ENCODE peak calls at places on chromosomes 16 and 17, in four cellular contexts. O is neural progenitor cell, G is GM12878, R is fibroblast of the aortic adventitia. A is an unnamed sample.

GRCh38 chr17:81932333-81932983 is 4.6 kb downstream of the PYCR1 start:
- DNase-seq in R (no peak), O (no peak), G (no peak), A (no peak)

GRCh38 chr17:42682400-42683384 is at the start of gene CNTNAP1:
- DNase-seq in O (peak), R (peak), G (no peak), A (no peak)

GRCh38 chr17:55433629-55434422 is 12.2 kb upstream of the MMD start:
- DNase-seq in O (no peak), G (no peak), R (peak), A (peak)

GRCh38 chr16:77304883-77305282 is 105.7 kb downstream of the SYCE1L start:
- DNase-seq in G (no peak), O (no peak), R (no peak), A (no peak)

GRCh38 chr17:50209472-50210248 is 8.2 kb upstream of the COL1A1 start:
- DNase-seq in G (no peak), O (peak), R (peak), A (peak)

GRCh38 chr17:16406742-16407674 is 8.4 kb upstream of the TRPV2 start:
- DNase-seq in G (peak), O (peak), R (no peak), A (no peak)

GRCh38 chr17:48544356-48545021 is 420 bp downstream of the HOXB2 start:
- DNase-seq in G (no peak), R (peak), O (peak), A (peak)

GRCh38 chr17:58329035-58329807 is 626 bp upstream of the TSPOAP1 start:
- DNase-seq in R (no peak), G (peak), O (peak), A (no peak)

GRCh38 chr17:55635253-55635766 is 87.4 kb downstream of the TMEM100 start:
- DNase-seq in R (peak), G (no peak), O (no peak), A (no peak)

GRCh38 chr17:81470270-81470943 is 42.2 kb downstream of the ACTG1 start:
- DNase-seq in G (no peak), R (no peak), O (no peak), A (no peak)

GRCh38 chr16:68275611-68276191 is 11.4 kb downstream of the SLC7A6 start:
- DNase-seq in O (no peak), G (peak), R (no peak), A (no peak)

GRCh38 chr17:44198721-44199552 is 747 bp downstream of the ATXN7L3 start:
- DNase-seq in O (peak), R (no peak), G (no peak), A (no peak)

GRCh38 chr17:77802811-77803220 is 155.7 kb upstream of the TNRC6C start:
- DNase-seq in G (no peak), R (peak), O (peak), A (no peak)

GRCh38 chr16:53839150-53839549 is 135.2 kb downstream of the FTO start:
- DNase-seq in R (no peak), G (no peak), O (no peak), A (no peak)

GRCh38 chr16:12557808-12558207 is 245.9 kb downstream of the CPPED1 start:
- DNase-seq in R (no peak), G (no peak), O (peak), A (no peak)

GRCh38 chr16:75235721-75236193 is 15.7 kb downstream of the BCAR1 start:
- DNase-seq in R (no peak), G (no peak), O (no peak), A (no peak)

GRCh38 chr17:17822189-17822978 is 14.4 kb downstream of the SREBF1 start:
- DNase-seq in R (peak), O (no peak), G (no peak), A (peak)

GRCh38 chr16:75093598-75094540 is 22.7 kb downstream of the LDHD start:
- DNase-seq in O (no peak), G (no peak), R (no peak), A (no peak)

GRCh38 chr17:39898088-39898487 is 20.3 kb downstream of the GSDMB start:
- DNase-seq in G (no peak), O (no peak), R (no peak), A (no peak)

GRCh38 chr16:84739349-84740124 is 39.7 kb downstream of the USP10 start:
- DNase-seq in G (no peak), R (peak), O (no peak), A (peak)

GRCh38 chr17:80780381-80781187 is 211.1 kb upstream of the CHMP6 start:
- DNase-seq in G (peak), R (no peak), O (peak), A (no peak)

GRCh38 chr17:43831633-43832032 is 1.3 kb downstream of the MPP3 start:
- DNase-seq in R (no peak), O (peak), G (no peak), A (no peak)

GRCh38 chr17:78977681-78977943 is 2.1 kb downstream of the LGALS3BP start:
- DNase-seq in G (no peak), R (no peak), O (no peak), A (no peak)

GRCh38 chr16:27253526-27253930 is 15.0 kb downstream of the NSMCE1 start:
- DNase-seq in G (no peak), O (no peak), R (peak), A (peak)

GRCh38 chr16:3101018-3101840 is 2.1 kb upstream of the ZSCAN10 start:
- DNase-seq in G (no peak), R (no peak), O (peak), A (no peak)

GRCh38 chr16:11010576-11011221 is 66.3 kb downstream of the CLEC16A start:
- DNase-seq in G (no peak), R (no peak), O (no peak), A (no peak)

GRCh38 chr17:49390548-49391324 is 23.9 kb downstream of the PHB1 start:
- DNase-seq in R (no peak), G (no peak), O (no peak), A (no peak)

GRCh38 chr16:15811778-15812750 is 44.8 kb downstream of the MYH11 start:
- DNase-seq in G (no peak), O (peak), R (peak), A (no peak)

GRCh38 chr16:28189237-28189636 is 22.5 kb downstream of the XPO6 start:
- DNase-seq in G (no peak), R (no peak), O (no peak), A (no peak)

GRCh38 chr16:50555892-50556673 is 7.9 kb downstream of the NKD1 start:
- DNase-seq in O (no peak), G (no peak), R (no peak), A (no peak)
- TF ChIP-seq CTCF in O (no peak), G (no peak), R (no peak), A (no peak)

GRCh38 chr17:60602385-60602742 is 2.4 kb downstream of the PPM1D start:
- DNase-seq in R (no peak), O (peak), G (no peak), A (no peak)

GRCh38 chr17:60602871-60603270 is 2.9 kb downstream of the PPM1D start:
- DNase-seq in R (no peak), O (no peak), G (no peak), A (no peak)

GRCh38 chr17:60606036-60606435 is 6.0 kb downstream of the PPM1D start:
- DNase-seq in R (no peak), G (no peak), O (no peak), A (no peak)

GRCh38 chr17:60601443-60602384 is 1.7 kb downstream of the PPM1D start:
- DNase-seq in G (peak), O (peak), R (peak), A (peak)

GRCh38 chr17:60604686-60605334 is 4.8 kb downstream of the PPM1D start:
- DNase-seq in R (peak), O (no peak), G (no peak), A (peak)
- H3K4me3 ChIP-seq in R (no peak), O (no peak), G (peak), A (no peak)

GRCh38 chr17:4540224-4541040 is 14.8 kb downstream of the MYBBP1A start:
- DNase-seq in R (no peak), G (no peak), O (no peak), A (no peak)
- TF ChIP-seq CTCF in R (no peak), G (no peak), O (no peak), A (no peak)

DNA sequence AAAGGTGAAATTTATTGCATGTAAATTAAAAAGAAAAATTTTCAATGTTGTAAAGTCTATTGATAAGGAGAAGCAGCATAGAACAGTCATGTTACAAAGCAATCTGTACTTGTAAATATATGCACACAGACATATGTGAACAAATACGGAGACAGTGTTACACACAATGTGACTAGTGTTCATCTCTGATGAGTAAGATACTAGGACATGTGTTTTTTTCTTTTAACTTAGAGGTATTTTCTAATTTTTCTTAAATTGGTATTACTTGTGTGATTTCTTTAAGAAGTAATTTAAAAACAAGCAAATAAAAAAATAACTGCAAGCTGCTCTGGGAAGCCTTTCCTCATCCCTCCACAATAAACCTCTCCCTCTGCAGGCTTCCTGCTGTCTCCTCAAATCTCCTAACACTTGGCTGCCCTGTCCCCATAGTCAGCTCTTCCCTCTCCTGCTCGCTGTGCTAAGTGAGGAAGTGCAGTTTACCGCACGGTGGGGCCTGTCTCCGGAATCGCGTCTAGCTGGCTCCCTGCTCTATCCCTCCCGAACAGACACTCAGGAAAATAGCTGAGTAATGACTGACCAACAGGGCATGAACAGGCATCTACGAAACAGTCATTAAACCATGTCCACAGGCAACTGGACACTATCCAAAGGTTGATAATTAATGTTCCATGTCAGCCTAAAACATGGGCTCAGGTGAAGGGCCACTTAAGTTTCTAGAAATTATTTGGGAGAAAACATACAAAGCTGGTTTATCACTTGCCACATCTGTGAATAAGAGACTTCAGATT is 35.9 kb downstream of the CMTM4 start:
- DNase-seq in G (no peak), O (peak), R (peak), A (peak)
- H3K4me3 ChIP-seq in G (no peak), O (no peak), R (no peak), A (no peak)

GRCh38 chr16:67207116-67207856 is 8.4 kb downstream of the ELMO3 start:
- DNase-seq in R (no peak), O (peak), G (no peak), A (no peak)
- TF ChIP-seq CTCF in R (no peak), O (no peak), G (no peak), A (no peak)

DNA sequence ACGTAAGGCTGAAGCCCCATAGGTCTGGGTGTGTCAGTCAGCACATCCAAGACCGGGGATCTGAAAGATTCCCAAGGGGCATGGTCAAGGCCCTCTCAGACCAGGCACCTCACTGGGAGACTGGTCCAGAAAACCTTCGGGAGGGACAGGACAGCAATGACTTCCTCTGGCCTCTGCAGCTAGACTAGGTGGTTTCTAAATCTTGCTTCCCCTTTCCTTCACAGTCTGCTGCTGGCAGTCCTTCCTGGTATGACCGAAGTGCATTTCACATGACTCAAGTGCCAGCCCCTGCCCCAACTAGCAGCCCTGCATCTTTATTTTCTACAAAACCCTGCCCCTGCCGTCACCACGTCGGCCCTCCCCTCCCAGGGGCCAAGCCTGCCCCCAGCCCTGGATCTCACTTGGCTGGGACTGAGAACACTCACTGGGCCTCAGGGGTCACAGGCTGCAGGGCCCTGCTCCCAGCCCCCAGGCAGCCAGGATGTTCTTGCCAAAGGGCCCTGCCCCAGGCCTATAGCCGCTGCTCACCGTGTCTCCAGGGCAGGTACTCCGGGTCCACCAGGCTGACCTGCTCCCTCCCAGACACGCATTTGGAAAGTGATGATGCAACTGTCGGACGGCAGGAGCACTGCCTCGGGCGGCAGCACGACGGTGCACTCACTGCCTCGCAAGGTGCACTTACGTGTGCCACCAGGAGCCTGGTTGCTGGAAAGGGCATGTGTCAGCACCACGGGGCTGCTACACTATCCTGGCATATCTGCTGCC is 18.2 kb downstream of the POLR3K start:
- DNase-seq in R (no peak), G (no peak), O (no peak), A (no peak)
- H3K4me3 ChIP-seq in R (no peak), G (no peak), O (no peak), A (no peak)

A was measured in astrocyte of the cerebellum.